ENCODE peak calls at places on chromosomes 3 and 15, in six cellular contexts. One of them, this sample, is unnamed.

GRCh38 chr15:58690703-58691102 is 58.8 kb downstream of the ADAM10 start:
- DNase-seq in AG09309: no peak
- DNase-seq in BJ: no peak
- DNase-seq in NB4: peak
- DNase-seq in fibroblast of the aortic adventitia: no peak
- DNase-seq in astrocyte of the cerebellum: no peak
- DNase-seq in this sample: no peak

GRCh38 chr3:159783780-159784747 is 204.6 kb upstream of the IL12A start:
- DNase-seq in AG09309: no peak
- DNase-seq in BJ: no peak
- DNase-seq in NB4: no peak
- DNase-seq in fibroblast of the aortic adventitia: no peak
- DNase-seq in astrocyte of the cerebellum: no peak
- DNase-seq in this sample: no peak

GRCh38 chr15:32718822-32719716 is 1.3 kb downstream of the GREM1 start:
- DNase-seq in AG09309: no peak
- DNase-seq in BJ: no peak
- DNase-seq in NB4: no peak
- DNase-seq in fibroblast of the aortic adventitia: no peak
- DNase-seq in astrocyte of the cerebellum: no peak
- DNase-seq in this sample: no peak

GRCh38 chr3:95539950-95540483 is 1274.4 kb upstream of the EPHA6 start:
- DNase-seq in AG09309: no peak
- DNase-seq in BJ: no peak
- DNase-seq in NB4: no peak
- DNase-seq in fibroblast of the aortic adventitia: no peak
- DNase-seq in astrocyte of the cerebellum: no peak
- DNase-seq in this sample: no peak

GRCh38 chr15:89870688-89871288 is 23.0 kb downstream of the AP3S2 start:
- DNase-seq in AG09309: no peak
- DNase-seq in BJ: no peak
- DNase-seq in NB4: no peak
- DNase-seq in fibroblast of the aortic adventitia: no peak
- DNase-seq in astrocyte of the cerebellum: no peak
- DNase-seq in this sample: no peak

GRCh38 chr3:102790742-102791141 is 355.9 kb downstream of the ZPLD1 start:
- DNase-seq in AG09309: peak
- DNase-seq in BJ: peak
- DNase-seq in NB4: no peak
- DNase-seq in fibroblast of the aortic adventitia: no peak
- DNase-seq in astrocyte of the cerebellum: peak
- DNase-seq in this sample: no peak

GRCh38 chr3:123329636-123330340 is 119.1 kb downstream of the ADCY5 start:
- DNase-seq in AG09309: no peak
- DNase-seq in BJ: no peak
- DNase-seq in NB4: no peak
- DNase-seq in fibroblast of the aortic adventitia: no peak
- DNase-seq in astrocyte of the cerebellum: no peak
- DNase-seq in this sample: no peak

GRCh38 chr3:181487236-181487978 is 224.3 kb upstream of the SOX2 start:
- DNase-seq in AG09309: no peak
- DNase-seq in BJ: no peak
- DNase-seq in NB4: peak
- DNase-seq in fibroblast of the aortic adventitia: no peak
- DNase-seq in astrocyte of the cerebellum: no peak
- DNase-seq in this sample: no peak

GRCh38 chr3:194194051-194194756 is 58.3 kb downstream of the HES1 start:
- DNase-seq in AG09309: no peak
- DNase-seq in BJ: no peak
- DNase-seq in NB4: peak
- DNase-seq in fibroblast of the aortic adventitia: no peak
- DNase-seq in astrocyte of the cerebellum: no peak
- DNase-seq in this sample: no peak

GRCh38 chr15:42494998-42495360 is 455 bp upstream of the SNAP23 start:
- DNase-seq in AG09309: no peak
- DNase-seq in BJ: no peak
- DNase-seq in NB4: no peak
- DNase-seq in fibroblast of the aortic adventitia: peak
- DNase-seq in astrocyte of the cerebellum: no peak
- DNase-seq in this sample: peak

GRCh38 chr15:64112077-64112772 is 16.4 kb downstream of the SNX1 start:
- DNase-seq in AG09309: no peak
- DNase-seq in BJ: no peak
- DNase-seq in NB4: no peak
- DNase-seq in fibroblast of the aortic adventitia: no peak
- DNase-seq in astrocyte of the cerebellum: no peak
- DNase-seq in this sample: no peak

GRCh38 chr3:18445421-18446066 is 20.4 kb upstream of the SATB1 start:
- DNase-seq in AG09309: no peak
- DNase-seq in BJ: no peak
- DNase-seq in NB4: peak
- DNase-seq in fibroblast of the aortic adventitia: no peak
- DNase-seq in astrocyte of the cerebellum: no peak
- DNase-seq in this sample: no peak

GRCh38 chr3:23865595-23866396 is 51.0 kb downstream of the NKIRAS1 start:
- DNase-seq in AG09309: no peak
- DNase-seq in BJ: no peak
- DNase-seq in NB4: no peak
- DNase-seq in fibroblast of the aortic adventitia: no peak
- DNase-seq in astrocyte of the cerebellum: no peak
- DNase-seq in this sample: no peak

GRCh38 chr3:129596194-129597086 is 10.0 kb downstream of the PLXND1 start:
- DNase-seq in AG09309: peak
- DNase-seq in BJ: peak
- DNase-seq in NB4: peak
- DNase-seq in fibroblast of the aortic adventitia: peak
- DNase-seq in astrocyte of the cerebellum: peak
- DNase-seq in this sample: no peak

GRCh38 chr3:196498297-196498696 is 5.3 kb downstream of the RNF168 start:
- DNase-seq in AG09309: no peak
- DNase-seq in BJ: no peak
- DNase-seq in NB4: no peak
- DNase-seq in fibroblast of the aortic adventitia: no peak
- DNase-seq in astrocyte of the cerebellum: no peak
- DNase-seq in this sample: no peak

GRCh38 chr3:10373686-10374261 is 52.9 kb upstream of the SEC13 start:
- DNase-seq in AG09309: no peak
- DNase-seq in BJ: no peak
- DNase-seq in NB4: peak
- DNase-seq in fibroblast of the aortic adventitia: peak
- DNase-seq in astrocyte of the cerebellum: no peak
- DNase-seq in this sample: peak

GRCh38 chr3:180188512-180189309 is 152.0 kb upstream of the PEX5L start:
- DNase-seq in AG09309: no peak
- DNase-seq in BJ: no peak
- DNase-seq in NB4: no peak
- DNase-seq in fibroblast of the aortic adventitia: no peak
- DNase-seq in astrocyte of the cerebellum: no peak
- DNase-seq in this sample: no peak

GRCh38 chr3:13821156-13821555 is 58.7 kb downstream of the WNT7A start:
- DNase-seq in AG09309: no peak
- DNase-seq in BJ: no peak
- DNase-seq in NB4: no peak
- DNase-seq in fibroblast of the aortic adventitia: no peak
- DNase-seq in astrocyte of the cerebellum: no peak
- DNase-seq in this sample: no peak

GRCh38 chr15:84824260-84824690 is 7.1 kb downstream of the ALPK3 start:
- DNase-seq in AG09309: no peak
- DNase-seq in BJ: no peak
- DNase-seq in NB4: no peak
- DNase-seq in fibroblast of the aortic adventitia: peak
- DNase-seq in astrocyte of the cerebellum: peak
- DNase-seq in this sample: no peak

GRCh38 chr15:47466357-47466756 is 250.9 kb upstream of the SEMA6D start:
- DNase-seq in AG09309: no peak
- DNase-seq in BJ: no peak
- DNase-seq in NB4: no peak
- DNase-seq in fibroblast of the aortic adventitia: peak
- DNase-seq in astrocyte of the cerebellum: peak
- DNase-seq in this sample: no peak

GRCh38 chr3:64184621-64185020 is 40.6 kb downstream of the PRICKLE2 start:
- DNase-seq in AG09309: no peak
- DNase-seq in BJ: no peak
- DNase-seq in NB4: no peak
- DNase-seq in fibroblast of the aortic adventitia: peak
- DNase-seq in astrocyte of the cerebellum: no peak
- DNase-seq in this sample: no peak

GRCh38 chr3:149867563-149867962 is 54.5 kb downstream of the RNF13 start:
- DNase-seq in AG09309: no peak
- DNase-seq in BJ: no peak
- DNase-seq in NB4: no peak
- DNase-seq in fibroblast of the aortic adventitia: no peak
- DNase-seq in astrocyte of the cerebellum: no peak
- DNase-seq in this sample: no peak

DNA sequence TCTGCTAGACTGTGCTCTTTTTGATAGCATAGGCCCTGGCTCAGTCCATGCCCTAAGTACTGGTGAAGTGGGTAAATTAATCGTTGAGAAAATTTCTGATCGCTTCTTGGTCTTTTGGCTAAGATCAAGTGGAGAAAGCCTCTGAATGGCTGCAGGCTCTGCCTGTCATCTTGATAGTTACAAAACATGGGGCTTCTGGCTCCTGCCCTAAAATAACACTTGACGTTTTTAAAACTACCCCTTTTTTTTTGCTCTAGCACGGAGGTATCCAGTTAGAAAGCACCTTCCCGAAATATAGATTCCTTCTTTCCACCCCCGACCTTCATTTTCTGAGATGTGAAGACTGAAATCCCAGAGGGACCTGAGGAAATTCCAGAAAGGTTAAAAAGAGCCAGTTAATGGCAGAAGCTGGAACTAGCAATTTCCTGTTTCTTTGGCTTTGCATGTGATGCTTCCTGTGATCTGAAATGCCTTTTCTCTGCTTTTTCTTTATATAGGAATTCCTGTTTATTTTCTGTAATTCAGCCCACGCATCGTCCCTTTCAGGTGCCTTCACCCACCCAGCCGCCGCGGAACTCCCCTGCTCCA is 802 bp upstream of the C2CD4B start:
- DNase-seq in AG09309: no peak
- DNase-seq in BJ: no peak
- DNase-seq in NB4: no peak
- DNase-seq in fibroblast of the aortic adventitia: peak
- DNase-seq in astrocyte of the cerebellum: no peak
- DNase-seq in this sample: no peak
- H3K4me3 ChIP-seq in AG09309: no peak
- H3K4me3 ChIP-seq in BJ: no peak
- H3K4me3 ChIP-seq in NB4: no peak
- H3K4me3 ChIP-seq in fibroblast of the aortic adventitia: no peak
- H3K4me3 ChIP-seq in astrocyte of the cerebellum: no peak
- H3K4me3 ChIP-seq in this sample: no peak

GRCh38 chr15:71443538-71443937 is 328.3 kb downstream of the THSD4 start:
- DNase-seq in AG09309: no peak
- DNase-seq in BJ: no peak
- DNase-seq in NB4: peak
- DNase-seq in fibroblast of the aortic adventitia: peak
- DNase-seq in astrocyte of the cerebellum: peak
- DNase-seq in this sample: peak
- TF ChIP-seq CTCF in AG09309: peak
- TF ChIP-seq CTCF in BJ: peak
- TF ChIP-seq CTCF in NB4: peak
- TF ChIP-seq CTCF in fibroblast of the aortic adventitia: peak
- TF ChIP-seq CTCF in astrocyte of the cerebellum: peak
- TF ChIP-seq CTCF in this sample: peak

GRCh38 chr3:55331524-55331923 is 155.6 kb downstream of the WNT5A start:
- DNase-seq in AG09309: no peak
- DNase-seq in BJ: no peak
- DNase-seq in NB4: no peak
- DNase-seq in fibroblast of the aortic adventitia: no peak
- DNase-seq in astrocyte of the cerebellum: no peak
- DNase-seq in this sample: no peak
- H3K4me3 ChIP-seq in AG09309: no peak
- H3K4me3 ChIP-seq in BJ: no peak
- H3K4me3 ChIP-seq in NB4: no peak
- H3K4me3 ChIP-seq in fibroblast of the aortic adventitia: no peak
- H3K4me3 ChIP-seq in astrocyte of the cerebellum: no peak
- H3K4me3 ChIP-seq in this sample: no peak

DNA sequence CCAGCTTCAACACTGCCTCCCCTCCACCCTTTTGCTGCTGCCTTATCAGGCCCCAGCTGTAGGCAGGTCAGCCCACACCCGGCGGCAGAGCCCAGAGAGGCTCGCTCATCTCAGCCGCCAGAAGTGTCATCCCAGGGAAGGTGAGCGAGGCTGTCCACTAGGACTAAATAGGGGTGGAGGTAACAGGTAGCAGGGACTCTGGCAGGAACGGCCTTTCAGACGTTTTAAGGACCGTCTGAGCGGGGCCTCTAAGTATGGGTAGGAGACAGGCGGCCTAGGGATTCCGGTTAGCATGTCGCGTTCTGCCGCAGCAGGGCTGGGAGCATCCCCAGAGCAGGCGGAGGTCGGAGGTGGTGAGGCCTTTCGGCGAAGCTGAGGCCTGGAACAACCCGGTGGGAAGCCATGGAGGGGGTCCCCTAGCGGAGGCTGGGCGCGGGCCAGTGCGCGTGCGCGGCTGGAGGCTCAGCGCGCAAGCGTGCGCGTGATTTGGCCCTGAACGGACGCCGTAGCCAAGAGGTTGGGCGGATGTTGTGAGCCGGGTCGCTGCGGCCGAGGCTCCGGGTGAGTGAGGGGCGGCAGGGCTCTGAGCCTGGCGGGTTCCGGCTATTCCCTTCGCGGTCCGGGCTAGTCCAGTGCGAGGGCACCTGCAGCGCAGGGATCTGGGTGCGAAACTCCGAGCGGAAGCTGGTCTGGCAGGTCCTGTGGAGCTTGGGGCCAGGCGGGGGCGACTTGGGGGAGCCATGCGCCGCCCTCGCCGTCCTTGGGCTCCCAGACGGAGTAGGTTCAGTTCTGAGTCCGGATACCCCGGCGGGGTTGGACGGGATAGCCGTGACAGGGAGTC is at the start of the genes MST1 and RNF123:
- DNase-seq in AG09309: peak
- DNase-seq in BJ: no peak
- DNase-seq in NB4: peak
- DNase-seq in fibroblast of the aortic adventitia: peak
- DNase-seq in astrocyte of the cerebellum: peak
- DNase-seq in this sample: peak
- TF ChIP-seq CTCF in AG09309: peak
- TF ChIP-seq CTCF in BJ: peak
- TF ChIP-seq CTCF in NB4: peak
- TF ChIP-seq CTCF in fibroblast of the aortic adventitia: peak
- TF ChIP-seq CTCF in astrocyte of the cerebellum: peak
- TF ChIP-seq CTCF in this sample: peak

DNA sequence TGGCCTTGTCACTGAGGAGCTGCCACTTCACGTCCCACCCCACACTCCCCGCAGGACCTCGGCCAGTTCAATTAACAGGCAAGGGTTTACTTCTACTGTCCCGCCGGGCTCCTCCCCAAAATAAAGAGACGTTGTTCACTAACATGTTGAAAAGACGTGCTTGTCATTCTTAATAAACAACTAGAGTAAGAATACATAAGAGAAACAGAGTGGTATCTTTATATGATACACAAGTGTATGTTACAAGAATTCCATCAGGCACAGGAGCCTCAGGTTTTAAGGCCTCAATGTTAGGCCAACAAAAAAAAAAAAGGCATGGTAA is 326 bp upstream of the IMPDH2 start:
- DNase-seq in AG09309: no peak
- DNase-seq in BJ: no peak
- DNase-seq in NB4: no peak
- DNase-seq in fibroblast of the aortic adventitia: no peak
- DNase-seq in astrocyte of the cerebellum: no peak
- DNase-seq in this sample: no peak
- H3K4me3 ChIP-seq in AG09309: no peak
- H3K4me3 ChIP-seq in BJ: no peak
- H3K4me3 ChIP-seq in NB4: no peak
- H3K4me3 ChIP-seq in fibroblast of the aortic adventitia: peak
- H3K4me3 ChIP-seq in astrocyte of the cerebellum: peak
- H3K4me3 ChIP-seq in this sample: peak

GRCh38 chr15:78873796-78874761 is 1.4 kb downstream of the MORF4L1 start:
- DNase-seq in AG09309: no peak
- DNase-seq in BJ: no peak
- DNase-seq in NB4: peak
- DNase-seq in fibroblast of the aortic adventitia: no peak
- DNase-seq in astrocyte of the cerebellum: no peak
- DNase-seq in this sample: no peak
- TF ChIP-seq CTCF in AG09309: no peak
- TF ChIP-seq CTCF in BJ: no peak
- TF ChIP-seq CTCF in NB4: no peak
- TF ChIP-seq CTCF in fibroblast of the aortic adventitia: no peak
- TF ChIP-seq CTCF in astrocyte of the cerebellum: no peak
- TF ChIP-seq CTCF in this sample: no peak

This sample was measured in HFF-Myc.